ENCODE peak calls at places on chromosomes 5 and 9, in eight cellular contexts. C, I, R, G, J, Y, Q and E are unnamed samples.
A peak's percentile ranks its signal among the peaks of the same experiment; 100 is the strongest.

GRCh38 chr5:172163346-172163745 is 24.7 kb downstream of the STK10 start:
- DNase-seq in C (no peak), I (no peak), R (no peak), G (no peak), J (no peak), Y (no peak), Q (peak; percentile 43), E (no peak)

GRCh38 chr9:14415947-14416346 is 102.0 kb upstream of the NFIB start:
- DNase-seq in C (no peak), I (no peak), R (no peak), G (no peak), J (no peak), Y (peak; percentile 70), Q (peak; percentile 92), E (no peak)

GRCh38 chr5:154755361-154756202 is at the start of gene LARP1:
- DNase-seq in C (peak; percentile 60), I (peak; percentile 93), R (peak; percentile 63), G (no peak), J (peak; percentile 35), Y (no peak), Q (peak; percentile 19), E (peak; percentile 44)

GRCh38 chr5:95595289-95595931 is 24.5 kb upstream of the GPR150 start:
- DNase-seq in C (peak; percentile 35), I (no peak), R (no peak), G (no peak), J (no peak), Y (no peak), Q (no peak), E (no peak)

GRCh38 chr9:128118472-128118857 is 9.1 kb downstream of the PTGES2 start:
- DNase-seq in C (no peak), I (peak; percentile 19), R (no peak), G (no peak), J (no peak), Y (no peak), Q (no peak), E (no peak)

GRCh38 chr9:110123364-110124095 is 84.4 kb downstream of the C9orf152 start:
- DNase-seq in C (no peak), I (no peak), R (no peak), G (no peak), J (no peak), Y (no peak), Q (peak; percentile 81), E (no peak)

GRCh38 chr5:66720776-66721175 is 124.6 kb downstream of the MAST4 start:
- DNase-seq in C (no peak), I (no peak), R (no peak), G (peak; percentile 32), J (no peak), Y (no peak), Q (no peak), E (no peak)

GRCh38 chr9:107627771-107628170 is 138.2 kb upstream of the KLF4 start:
- DNase-seq in C (no peak), I (no peak), R (no peak), G (no peak), J (no peak), Y (no peak), Q (no peak), E (no peak)

GRCh38 chr9:27460225-27461023 is 63.7 kb upstream of the IFNK start:
- DNase-seq in C (no peak), I (no peak), R (no peak), G (no peak), J (no peak), Y (no peak), Q (no peak), E (no peak)

GRCh38 chr9:80320480-80320879 is 748.7 kb downstream of the TLE4 start:
- DNase-seq in C (no peak), I (no peak), R (no peak), G (no peak), J (no peak), Y (no peak), Q (no peak), E (no peak)

GRCh38 chr9:127783644-127784043 is 2.2 kb upstream of the CDK9 start:
- DNase-seq in C (no peak), I (no peak), R (no peak), G (no peak), J (no peak), Y (no peak), Q (no peak), E (no peak)

GRCh38 chr9:94639045-94639995 is at the start of gene FBP1:
- DNase-seq in C (peak; percentile 86), I (peak; percentile 91), R (peak; percentile 92), G (peak; percentile 61), J (peak; percentile 77), Y (no peak), Q (no peak), E (peak; percentile 32)

GRCh38 chr9:116842658-116843057 is 155.6 kb downstream of the TRIM32 start:
- DNase-seq in C (no peak), I (no peak), R (no peak), G (peak; percentile 86), J (no peak), Y (no peak), Q (no peak), E (no peak)

GRCh38 chr5:84281383-84281782 is 103.3 kb downstream of the EDIL3 start:
- DNase-seq in C (no peak), I (no peak), R (no peak), G (no peak), J (no peak), Y (no peak), Q (no peak), E (no peak)

GRCh38 chr5:145236966-145237365 is 598.2 kb downstream of the PRELID2 start:
- DNase-seq in C (no peak), I (no peak), R (no peak), G (no peak), J (no peak), Y (no peak), Q (peak; percentile 17), E (no peak)

GRCh38 chr5:151019331-151019730 is 1.1 kb upstream of the GPX3 start:
- DNase-seq in C (no peak), I (no peak), R (no peak), G (no peak), J (no peak), Y (no peak), Q (no peak), E (no peak)

GRCh38 chr9:137156567-137157375 is 13.1 kb downstream of the LRRC26 start:
- DNase-seq in C (no peak), I (no peak), R (peak; percentile 65), G (peak; percentile 75), J (no peak), Y (no peak), Q (peak; percentile 21), E (peak; percentile 53)

GRCh38 chr5:99928490-99928889 is 606.7 kb upstream of the FAM174A start:
- DNase-seq in C (no peak), I (peak; percentile 43), R (no peak), G (no peak), J (no peak), Y (no peak), Q (no peak), E (no peak)

GRCh38 chr5:14240366-14240765 is 97.2 kb downstream of the TRIO start:
- DNase-seq in C (no peak), I (no peak), R (no peak), G (no peak), J (no peak), Y (no peak), Q (peak; percentile 59), E (no peak)
- TF ChIP-seq CTCF in C (no peak), I (no peak), R (no peak), G (no peak), J (no peak), Y (no peak), Q (no peak), E (no peak)

DNA sequence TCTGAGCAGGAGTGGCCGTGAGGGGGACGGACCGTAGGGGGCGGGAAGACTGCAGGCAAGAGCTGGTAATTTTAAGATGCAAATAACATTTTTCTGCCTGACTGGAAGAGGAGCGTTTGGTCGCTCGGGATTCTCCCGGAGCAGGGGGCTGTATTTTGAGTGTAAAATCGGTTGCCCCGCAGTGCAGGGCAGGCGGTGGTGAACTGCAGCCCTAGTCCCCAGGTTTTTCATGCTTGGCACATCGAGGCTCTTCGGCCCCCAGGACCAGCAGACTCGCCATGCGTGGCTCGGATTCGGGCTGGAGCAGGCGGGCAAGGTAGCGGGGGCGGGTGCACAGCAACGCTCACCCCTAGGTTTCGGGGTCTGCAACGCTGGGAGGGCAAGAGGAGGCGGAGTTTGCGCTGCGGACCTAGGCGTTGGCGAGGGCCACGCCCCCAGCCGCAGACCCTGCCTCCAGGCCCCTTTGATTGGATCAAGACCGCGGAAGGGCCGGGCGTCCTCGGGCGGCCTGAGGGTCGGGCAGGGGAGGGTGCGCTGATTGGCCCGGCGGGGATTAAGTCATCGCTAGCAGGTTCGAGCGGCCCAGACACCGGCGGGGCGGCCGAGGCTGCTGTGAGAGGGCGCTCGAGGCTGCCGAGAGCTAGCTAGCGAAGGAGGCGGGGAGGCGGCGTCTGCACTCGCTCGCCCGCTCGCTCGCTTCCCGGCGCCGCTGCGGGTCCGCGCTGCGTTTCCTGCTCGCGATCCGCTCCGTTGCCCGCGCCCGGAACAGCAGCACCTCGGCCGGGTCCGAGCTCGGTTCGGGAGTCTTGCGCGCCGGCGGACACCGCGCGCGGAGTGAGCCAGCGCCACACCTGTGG is at the start of gene ARHGAP26:
- DNase-seq in C (peak; percentile 99), I (peak; percentile 100), R (peak; percentile 98), G (peak; percentile 98), J (peak; percentile 97), Y (peak; percentile 77), Q (peak; percentile 91), E (peak; percentile 96)
- TF ChIP-seq CTCF in C (peak; percentile 16), I (peak; percentile 49), R (peak; percentile 37), G (peak; percentile 30), J (peak; percentile 19), Y (peak; percentile 34), Q (peak; percentile 46), E (no peak)

DNA sequence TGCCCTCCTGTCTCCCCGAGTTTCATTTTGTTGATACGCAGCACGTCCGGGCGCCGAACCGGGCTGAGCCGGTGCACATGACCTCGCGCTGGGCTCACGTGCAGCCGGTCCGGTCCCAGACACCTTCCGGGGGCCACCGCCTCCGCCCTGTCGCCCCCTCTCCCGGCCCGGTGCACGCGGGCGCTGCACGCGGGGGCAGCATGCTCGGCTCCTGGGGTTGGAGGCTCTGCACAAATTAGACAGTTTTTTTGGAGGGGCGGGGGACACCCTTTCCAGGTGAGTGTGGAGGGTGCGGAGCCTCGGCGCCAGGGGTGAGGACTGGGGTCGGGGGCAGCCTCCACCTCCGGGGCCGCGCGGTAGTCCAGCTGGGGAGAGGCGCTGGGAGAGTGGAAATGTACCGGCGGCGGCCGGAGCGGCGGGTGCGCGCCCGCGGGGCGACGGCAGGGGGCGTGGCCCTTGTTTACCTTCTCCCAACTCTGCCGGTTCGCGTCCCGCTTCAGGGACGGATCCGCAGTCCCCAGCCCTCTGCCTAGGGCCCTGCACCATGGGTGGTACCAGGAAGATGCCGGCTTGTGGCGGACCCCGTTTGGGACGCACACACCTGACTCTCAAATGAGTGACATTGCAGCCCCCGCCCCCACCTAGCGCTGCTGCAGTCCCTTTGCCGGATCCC is 1.1 kb downstream of the JADE2 start:
- DNase-seq in C (peak; percentile 86), I (peak; percentile 94), R (peak; percentile 90), G (peak; percentile 95), J (peak; percentile 77), Y (no peak), Q (no peak), E (peak; percentile 75)
- TF ChIP-seq CTCF in C (peak; percentile 53), I (peak; percentile 41), R (peak; percentile 50), G (peak; percentile 65), J (no peak), Y (peak; percentile 39), Q (peak; percentile 46), E (peak; percentile 75)

GRCh38 chr5:126680215-126680817 is 79.6 kb downstream of the PHAX start:
- DNase-seq in C (no peak), I (no peak), R (no peak), G (peak; percentile 77), J (no peak), Y (no peak), Q (peak; percentile 19), E (no peak)
- TF ChIP-seq CTCF in C (no peak), I (no peak), R (no peak), G (no peak), J (no peak), Y (no peak), Q (no peak), E (no peak)

GRCh38 chr5:158707534-158707933 is 392.2 kb downstream of the EBF1 start:
- DNase-seq in C (no peak), I (no peak), R (no peak), G (no peak), J (no peak), Y (no peak), Q (no peak), E (no peak)
- TF ChIP-seq CTCF in C (no peak), I (no peak), R (no peak), G (no peak), J (no peak), Y (no peak), Q (no peak), E (no peak)